ENCODE peak calls at places on chromosomes 2 and 18, in four cellular contexts. M, T, A and E are unnamed samples. For H3K36me3, the result is how much of the 10 kb centered on the place peaks cover.

GRCh38 chr2:173205375-173205774 is 129.7 kb downstream of the MAP3K20 start:
- DNase-seq in M (peak), T (no peak), A (peak), E (no peak)

GRCh38 chr2:149431337-149431736 is 101.0 kb downstream of the LYPD6 start:
- DNase-seq in M (no peak), T (no peak), A (no peak), E (no peak)

GRCh38 chr2:180478883-180479282 is 471.8 kb upstream of the CWC22 start:
- DNase-seq in M (no peak), T (no peak), A (no peak), E (no peak)

GRCh38 chr2:68811364-68811763 is 59.8 kb downstream of the BMP10 start:
- DNase-seq in M (peak), T (no peak), A (peak), E (no peak)

GRCh38 chr2:54767921-54768320 is 44.5 kb downstream of the EML6 start:
- DNase-seq in M (no peak), T (no peak), A (no peak), E (no peak)

GRCh38 chr2:162153608-162154224 is 1.7 kb upstream of the GCG start:
- DNase-seq in M (no peak), T (peak), A (peak), E (peak)

GRCh38 chr2:152330235-152330866 is 4.6 kb upstream of the FMNL2 start:
- DNase-seq in M (no peak), T (no peak), A (no peak), E (no peak)

GRCh38 chr2:20544093-20544747 is 97.3 kb downstream of the RHOB start:
- DNase-seq in M (no peak), T (no peak), A (no peak), E (no peak)

GRCh38 chr2:127140543-127140942 is 33.6 kb upstream of the BIN1 start:
- DNase-seq in M (no peak), T (no peak), A (no peak), E (no peak)

GRCh38 chr2:103135679-103136078 is 373.8 kb downstream of the TMEM182 start:
- DNase-seq in M (no peak), T (no peak), A (no peak), E (no peak)

GRCh38 chr18:35588122-35588521 is 6.6 kb downstream of the GALNT1 start:
- DNase-seq in M (no peak), T (no peak), A (no peak), E (no peak)

GRCh38 chr2:21836766-21837543 is 713.2 kb downstream of the TDRD15 start:
- DNase-seq in M (no peak), T (no peak), A (no peak), E (no peak)

GRCh38 chr18:74899554-74899953 is 301.9 kb downstream of the ZNF407 start:
- DNase-seq in M (no peak), T (no peak), A (peak), E (no peak)

GRCh38 chr2:9770006-9770307 is 73.3 kb upstream of the TAF1B start:
- DNase-seq in M (no peak), T (no peak), A (no peak), E (no peak)

GRCh38 chr18:64645753-64646152 is 496.9 kb upstream of the LINC00305 start:
- DNase-seq in M (no peak), T (no peak), A (no peak), E (no peak)

GRCh38 chr18:457120-457519 is 43.4 kb downstream of the COLEC12 start:
- DNase-seq in M (peak), T (no peak), A (peak), E (no peak)

GRCh38 chr18:71707985-71708500 is 836.1 kb downstream of the CBLN2 start:
- DNase-seq in M (no peak), T (no peak), A (no peak), E (no peak)

GRCh38 chr2:38038682-38039081 is 37.3 kb downstream of the CYP1B1 start:
- DNase-seq in M (no peak), T (no peak), A (no peak), E (no peak)

GRCh38 chr2:38037325-38037724 is 38.6 kb downstream of the CYP1B1 start:
- DNase-seq in M (no peak), T (no peak), A (no peak), E (no peak)

GRCh38 chr2:38039511-38039910 is 36.4 kb downstream of the CYP1B1 start:
- DNase-seq in M (no peak), T (no peak), A (no peak), E (no peak)

GRCh38 chr2:38037757-38038615 is 38.0 kb downstream of the CYP1B1 start:
- DNase-seq in M (peak), T (no peak), A (peak), E (no peak)

GRCh38 chr2:38039111-38039510 is 36.8 kb downstream of the CYP1B1 start:
- DNase-seq in M (no peak), T (no peak), A (no peak), E (no peak)
- H3K4me3 ChIP-seq in M (no peak), T (no peak), A (no peak), E (no peak)

GRCh38 chr18:12314586-12315305 is 6.7 kb downstream of the TUBB6 start:
- DNase-seq in M (no peak), T (no peak), A (no peak), E (no peak)
- H3K36me3 ChIP-seq in M (under half), T (under half), A (under half), E (under half)

GRCh38 chr2:161134547-161135518 is 25.4 kb upstream of the TANK start:
- DNase-seq in M (peak), T (no peak), A (no peak), E (no peak)

GRCh38 chr2:161138429-161138828 is 21.8 kb upstream of the TANK start:
- DNase-seq in M (no peak), T (peak), A (no peak), E (peak)

GRCh38 chr2:161139098-161139987 is 20.9 kb upstream of the TANK start:
- DNase-seq in M (no peak), T (no peak), A (no peak), E (no peak)

GRCh38 chr2:161136194-161136593 is 24.0 kb upstream of the TANK start:
- DNase-seq in M (no peak), T (no peak), A (no peak), E (no peak)

DNA sequence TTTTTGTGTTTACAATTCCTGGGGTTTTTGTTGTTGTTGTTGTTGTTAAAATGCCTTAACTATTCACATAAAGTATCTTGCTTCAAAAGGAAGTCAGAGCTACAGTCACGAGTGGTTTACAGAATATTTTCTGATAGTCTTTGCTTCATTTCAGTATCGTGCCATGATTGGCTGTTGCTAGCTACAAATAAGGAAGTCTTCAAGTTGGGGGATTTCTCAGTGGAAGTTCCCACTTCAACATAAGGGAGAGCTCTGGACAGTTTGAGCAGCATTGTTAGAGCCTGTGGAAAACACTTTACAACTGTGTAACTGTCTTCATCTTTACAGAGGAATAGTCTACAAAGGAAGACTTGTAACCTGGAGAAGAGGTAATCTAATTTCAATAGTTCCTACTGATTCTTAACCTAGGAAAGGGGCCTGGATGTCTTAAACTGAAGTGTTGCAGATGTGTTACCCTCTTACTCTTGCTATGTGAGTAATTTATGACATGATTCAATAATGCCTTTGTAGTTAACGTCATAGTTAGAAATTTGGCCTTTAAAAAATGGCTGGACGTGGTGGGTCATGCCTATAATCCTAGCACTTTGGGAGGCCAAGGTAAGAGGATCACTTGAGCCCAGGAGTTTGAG is 23.4 kb upstream of the TANK start:
- DNase-seq in M (no peak), T (peak), A (no peak), E (peak)
- H3K27ac ChIP-seq in M (no peak), T (peak), A (peak), E (peak)

GRCh38 chr18:28175930-28176673 is 828 bp downstream of the CDH2 start:
- DNase-seq in M (no peak), T (no peak), A (no peak), E (no peak)

GRCh38 chr18:28176674-28176932 is 327 bp downstream of the CDH2 start:
- DNase-seq in M (no peak), T (no peak), A (no peak), E (no peak)

GRCh38 chr18:28176933-28177827 is at the start of gene CDH2:
- DNase-seq in M (peak), T (no peak), A (peak), E (no peak)

GRCh38 chr18:28177828-28178635 is 1.1 kb upstream of the CDH2 start:
- DNase-seq in M (peak), T (no peak), A (peak), E (no peak)

DNA sequence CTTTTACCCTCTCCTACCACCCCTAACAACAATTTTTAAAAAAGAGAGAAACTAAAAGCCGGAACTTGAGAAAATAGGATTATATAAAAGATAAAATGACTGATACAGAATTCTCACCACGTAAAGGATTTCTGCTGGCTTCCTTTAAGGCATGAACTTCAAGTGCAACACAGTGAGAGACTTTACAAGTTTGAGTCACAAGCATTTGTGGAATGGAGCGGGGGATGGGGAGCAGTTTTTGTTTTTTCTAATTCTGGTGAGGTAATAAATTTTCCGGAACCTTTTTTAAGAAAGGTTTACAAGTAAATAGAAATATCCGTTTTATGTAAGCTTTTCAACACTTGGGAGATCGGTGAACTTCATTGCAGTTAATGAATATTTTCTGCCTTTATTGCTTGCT is 1.8 kb upstream of the CDH2 start:
- DNase-seq in M (no peak), T (no peak), A (no peak), E (no peak)
- H3K4me3 ChIP-seq in M (peak), T (no peak), A (no peak), E (no peak)

GRCh38 chr2:109452318-109453305 is 161.2 kb downstream of the SEPTIN10 start:
- DNase-seq in M (no peak), T (no peak), A (no peak), E (no peak)

GRCh38 chr2:109448946-109449788 is 164.6 kb downstream of the SEPTIN10 start:
- DNase-seq in M (peak), T (no peak), A (peak), E (no peak)

GRCh38 chr2:109453596-109453995 is 160.2 kb downstream of the SEPTIN10 start:
- DNase-seq in M (no peak), T (no peak), A (no peak), E (no peak)

GRCh38 chr2:109450574-109451265 is 163.0 kb downstream of the SEPTIN10 start:
- DNase-seq in M (no peak), T (no peak), A (peak), E (no peak)

GRCh38 chr2:109451671-109452070 is 162.1 kb downstream of the SEPTIN10 start:
- DNase-seq in M (no peak), T (no peak), A (no peak), E (no peak)
- H3K36me3 ChIP-seq in M (under half), T (under half), A (under half), E (under half)

GRCh38 chr18:57923606-57924005 is 120.4 kb upstream of the NEDD4L start:
- DNase-seq in M (no peak), T (no peak), A (no peak), E (no peak)
- H3K27ac ChIP-seq in M (no peak), T (no peak), A (no peak), E (no peak)

DNA sequence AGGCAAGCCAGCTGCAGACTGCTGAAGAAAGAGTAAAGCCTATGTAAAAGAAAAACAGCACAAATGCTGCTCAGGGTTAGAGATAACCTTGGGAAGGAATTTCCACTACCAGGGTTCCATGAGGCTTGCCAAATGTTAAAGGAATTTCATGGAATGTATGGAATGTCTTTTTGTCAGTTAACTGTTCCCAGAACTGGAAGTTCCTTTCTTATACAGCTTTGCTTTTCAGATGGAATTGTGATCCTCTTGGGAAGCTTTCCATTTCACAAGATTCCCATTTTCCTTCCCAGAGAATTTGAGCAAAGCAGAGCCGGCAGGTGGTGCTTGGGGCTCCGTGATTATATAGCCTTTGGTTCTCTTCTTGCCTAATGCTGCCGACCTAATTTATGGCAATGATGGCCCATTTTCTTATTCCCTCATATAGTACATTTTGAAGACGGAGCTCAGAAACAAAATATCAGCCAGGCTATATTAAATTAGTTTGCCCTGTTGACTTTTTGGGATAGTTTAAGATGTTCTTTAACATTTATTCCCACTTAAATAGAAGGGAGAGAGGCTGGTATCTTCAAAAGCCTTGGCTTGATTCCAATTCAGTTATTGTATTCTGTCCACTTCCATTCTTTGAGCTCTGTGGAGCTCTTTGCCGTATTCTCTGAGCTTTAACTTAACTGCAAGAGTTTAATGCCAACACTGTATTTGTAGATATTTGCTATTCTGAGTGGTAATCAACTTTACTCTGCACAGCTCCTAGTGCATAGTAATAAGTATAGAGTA is 162.3 kb downstream of the PHLPP1 start:
- DNase-seq in M (no peak), T (no peak), A (no peak), E (no peak)
- H3K4me3 ChIP-seq in M (no peak), T (no peak), A (no peak), E (no peak)

GRCh38 chr2:207111757-207112156 is 54.0 kb downstream of the KLF7 start:
- DNase-seq in M (no peak), T (no peak), A (no peak), E (no peak)
- H3K36me3 ChIP-seq in M (under half), T (under half), A (under half), E (under half)

GRCh38 chr2:96870631-96871255 is 863 bp upstream of the SEMA4C start:
- DNase-seq in M (peak), T (peak), A (peak), E (peak)
- H3K27ac ChIP-seq in M (peak), T (peak), A (peak), E (peak)